ENCODE peak calls at places on chromosomes 13 and 19, in four cellular contexts. T is H1, Z is transverse colon, X is breast epithelium. B is an unnamed sample.

GRCh38 chr13:67366533-67366932 is 136.4 kb upstream of the PCDH9 start:
- DNase-seq in T (no peak), Z (no peak), X (no peak), B (no peak)

GRCh38 chr13:112689498-112690241 is at the start of gene ATP11A:
- DNase-seq in T (peak), Z (peak), X (peak), B (peak)

GRCh38 chr13:46570273-46570672 is 17.3 kb downstream of the LRCH1 start:
- DNase-seq in T (no peak), Z (no peak), X (no peak), B (no peak)

GRCh38 chr19:29548483-29549085 is 22.8 kb downstream of the VSTM2B start:
- DNase-seq in T (no peak), Z (no peak), X (no peak), B (peak)

GRCh38 chr13:64078480-64078936 is 2662.9 kb upstream of the PCDH20 start:
- DNase-seq in T (no peak), Z (no peak), X (no peak), B (no peak)

GRCh38 chr19:18650048-18650435 is 13.2 kb downstream of the KLHL26 start:
- DNase-seq in T (no peak), Z (no peak), X (no peak), B (no peak)

GRCh38 chr13:53104120-53104519 is 75.5 kb downstream of the OLFM4 start:
- DNase-seq in T (no peak), Z (no peak), X (no peak), B (no peak)

GRCh38 chr13:96473463-96474157 is 383.7 kb downstream of the HS6ST3 start:
- DNase-seq in T (no peak), Z (no peak), X (no peak), B (no peak)

GRCh38 chr13:48415516-48415915 is 2.6 kb upstream of the LPAR6 start:
- DNase-seq in T (no peak), Z (no peak), X (no peak), B (no peak)
- H3K27ac ChIP-seq in T (no peak), Z (no peak), X (no peak), B (no peak)

GRCh38 chr13:45206340-45206739 is 5.5 kb upstream of the KCTD4 start:
- DNase-seq in T (no peak), Z (no peak), X (no peak), B (no peak)
- H3K27ac ChIP-seq in T (no peak), Z (peak), X (peak), B (peak)

GRCh38 chr19:38401148-38401547 is 1.7 kb upstream of the FAM98C start:
- DNase-seq in T (no peak), Z (no peak), X (no peak), B (no peak)
- H3K27ac ChIP-seq in T (no peak), Z (no peak), X (no peak), B (no peak)

GRCh38 chr19:36142046-36142445 is 2.2 kb downstream of the CAPNS1 start:
- DNase-seq in T (no peak), Z (no peak), X (no peak), B (no peak)
- H3K27ac ChIP-seq in T (no peak), Z (no peak), X (peak), B (peak)